ENCODE peak calls at places on chromosomes 6 and 20, in six cellular contexts. V is AG09309; R is Daoy; F is HT1080; U is activated CD8-positive, alpha-beta T cell treated with anti-CD3 and anti-CD28 coated beads for 36 hours; Z is T-helper 2 cell. T is an unnamed sample.

GRCh38 chr6:18384621-18385020 is 2.5 kb upstream of the RNF144B start:
- DNase-seq in V (no peak), R (no peak), F (no peak), U (no peak), Z (no peak), T (no peak)

GRCh38 chr20:1786061-1786460 is 109.1 kb upstream of the SIRPA start:
- DNase-seq in V (no peak), R (no peak), F (no peak), U (no peak), Z (no peak), T (no peak)

GRCh38 chr6:3259491-3259958 is 778 bp downstream of the PSMG4 start:
- DNase-seq in V (no peak), R (peak), F (peak), U (peak), Z (no peak), T (no peak)

GRCh38 chr6:12870033-12870432 is 153.5 kb downstream of the PHACTR1 start:
- DNase-seq in V (no peak), R (no peak), F (no peak), U (no peak), Z (no peak), T (no peak)

GRCh38 chr6:97705568-97705967 is 422.6 kb upstream of the MMS22L start:
- DNase-seq in V (no peak), R (peak), F (peak), U (no peak), Z (no peak), T (no peak)

GRCh38 chr6:31620586-31621319 is at the start of gene PRRC2A:
- DNase-seq in V (no peak), R (no peak), F (peak), U (peak), Z (peak), T (no peak)

GRCh38 chr6:109073344-109074235 is 21.1 kb downstream of the SESN1 start:
- DNase-seq in V (peak), R (peak), F (peak), U (peak), Z (no peak), T (peak)

GRCh38 chr6:158269657-158270056 is 42.6 kb upstream of the TULP4 start:
- DNase-seq in V (no peak), R (no peak), F (no peak), U (no peak), Z (no peak), T (no peak)

GRCh38 chr6:87391334-87391733 is 16.4 kb upstream of the CFAP206 start:
- DNase-seq in V (no peak), R (peak), F (peak), U (peak), Z (no peak), T (peak)

GRCh38 chr6:148524509-148524908 is 181.9 kb downstream of the SASH1 start:
- DNase-seq in V (no peak), R (peak), F (peak), U (no peak), Z (no peak), T (no peak)

GRCh38 chr6:40906759-40907158 is 132.3 kb downstream of the UNC5CL start:
- DNase-seq in V (no peak), R (peak), F (peak), U (no peak), Z (no peak), T (peak)

GRCh38 chr6:46376562-46376969 is 114.7 kb downstream of the RCAN2 start:
- DNase-seq in V (no peak), R (no peak), F (no peak), U (no peak), Z (no peak), T (no peak)

GRCh38 chr6:27867051-27867940 is 44.9 kb downstream of the OR2B2 start:
- DNase-seq in V (no peak), R (peak), F (no peak), U (peak), Z (peak), T (peak)

GRCh38 chr20:17533396-17533795 is 2.2 kb upstream of the BFSP1 start:
- DNase-seq in V (peak), R (peak), F (peak), U (peak), Z (no peak), T (peak)

GRCh38 chr20:32337937-32338661 is 20.0 kb upstream of the ASXL1 start:
- DNase-seq in V (no peak), R (no peak), F (no peak), U (no peak), Z (no peak), T (no peak)

GRCh38 chr6:71181565-71181964 is 107.0 kb upstream of the OGFRL1 start:
- DNase-seq in V (peak), R (peak), F (peak), U (no peak), Z (no peak), T (peak)

GRCh38 chr6:46555129-46555528 is 63.9 kb upstream of the RCAN2 start:
- DNase-seq in V (no peak), R (no peak), F (no peak), U (no peak), Z (no peak), T (no peak)

GRCh38 chr6:144314003-144314485 is 28.9 kb downstream of the UTRN start:
- DNase-seq in V (no peak), R (no peak), F (no peak), U (no peak), Z (no peak), T (no peak)

GRCh38 chr6:97059473-97059872 is 134.9 kb downstream of the KLHL32 start:
- DNase-seq in V (peak), R (no peak), F (peak), U (no peak), Z (no peak), T (peak)

GRCh38 chr6:170459451-170459850 is 93.7 kb downstream of the PSMB1 start:
- DNase-seq in V (no peak), R (peak), F (peak), U (peak), Z (no peak), T (no peak)

GRCh38 chr6:104689551-104690205 is 170.0 kb downstream of the HACE1 start:
- DNase-seq in V (no peak), R (peak), F (peak), U (no peak), Z (no peak), T (no peak)

GRCh38 chr6:24907959-24908358 is 27.8 kb downstream of the RIPOR2 start:
- DNase-seq in V (no peak), R (no peak), F (no peak), U (no peak), Z (no peak), T (no peak)

GRCh38 chr20:17680836-17681740 is 954 bp downstream of the RRBP1 start:
- DNase-seq in V (no peak), R (peak), F (peak), U (peak), Z (peak), T (peak)

GRCh38 chr6:36970892-36971842 is 14.8 kb downstream of the MTCH1 start:
- DNase-seq in V (no peak), R (no peak), F (no peak), U (no peak), Z (no peak), T (no peak)